ENCODE peak calls at places on chromosomes 6 and 20, in four cellular contexts. E is lower lobe of right lung, P is NCI-H146, D is left ventricle myocardium inferior. V is an unnamed sample.

GRCh38 chr6:57063847-57064246 is 17.4 kb downstream of the KIAA1586 start:
- DNase-seq in E (no peak), P (no peak), D (no peak), V (no peak)

GRCh38 chr6:40671338-40672050 is 84.3 kb upstream of the LRFN2 start:
- DNase-seq in E (no peak), P (peak), D (no peak), V (no peak)

GRCh38 chr20:5715068-5715841 is 34.9 kb upstream of the SHLD1 start:
- DNase-seq in E (no peak), P (no peak), D (no peak), V (peak)

GRCh38 chr6:158939255-158940170 is 60.5 kb downstream of the RSPH3 start:
- DNase-seq in E (no peak), P (no peak), D (no peak), V (no peak)

GRCh38 chr20:62401331-62401779 is 5.7 kb downstream of the CABLES2 start:
- DNase-seq in E (no peak), P (no peak), D (no peak), V (no peak)

GRCh38 chr20:10671850-10672578 is 1.8 kb downstream of the JAG1 start:
- DNase-seq in E (peak), P (peak), D (peak), V (no peak)

GRCh38 chr6:12291785-12292604 is 1.8 kb downstream of the EDN1 start:
- DNase-seq in E (no peak), P (no peak), D (no peak), V (no peak)

GRCh38 chr6:139483082-139483481 is 108.6 kb upstream of the CITED2 start:
- DNase-seq in E (no peak), P (no peak), D (no peak), V (no peak)

GRCh38 chr20:32585519-32586127 is 490 bp upstream of the NOL4L start:
- DNase-seq in E (no peak), P (no peak), D (no peak), V (peak)

GRCh38 chr6:40444307-40444706 is 142.9 kb downstream of the LRFN2 start:
- DNase-seq in E (no peak), P (no peak), D (no peak), V (no peak)

GRCh38 chr6:3211681-3212080 is 15.8 kb downstream of the TUBB2B start:
- DNase-seq in E (no peak), P (no peak), D (no peak), V (no peak)

GRCh38 chr6:107697682-107698081 is 126.4 kb downstream of the SCML4 start:
- DNase-seq in E (no peak), P (no peak), D (no peak), V (no peak)

GRCh38 chr6:51902261-51902764 is 185.1 kb downstream of the PKHD1 start:
- DNase-seq in E (no peak), P (no peak), D (no peak), V (no peak)

GRCh38 chr20:34989118-34989517 is 33.5 kb downstream of the MYH7B start:
- DNase-seq in E (no peak), P (no peak), D (no peak), V (no peak)

GRCh38 chr6:95091823-95092436 is 485.4 kb upstream of the MANEA start:
- DNase-seq in E (no peak), P (peak), D (no peak), V (no peak)

GRCh38 chr6:3202999-3203696 is 24.3 kb downstream of the TUBB2B start:
- DNase-seq in E (no peak), P (no peak), D (no peak), V (no peak)

GRCh38 chr6:88287696-88288095 is 121.5 kb upstream of the CNR1 start:
- DNase-seq in E (no peak), P (no peak), D (no peak), V (no peak)

GRCh38 chr6:33672808-33673207 is 38.7 kb downstream of the UQCC2 start:
- DNase-seq in E (no peak), P (no peak), D (peak), V (no peak)

V was measured in T-helper 22 cell.